ENCODE peak calls at places on chromosomes 13 and 19, in nine cellular contexts. S is RWPE1; M is NCI-H2171; B is transverse colon; U is lung; K is germinal center; Y is endodermal cell; J is activated CD8-positive, alpha-beta memory T cell treated with anti-CD3 and anti-CD28 coated beads for 24 hours; A is aorta. P is an unnamed sample.

GRCh38 chr19:47625650-47626049 is 16.7 kb downstream of the BICRA start:
- DNase-seq in J (no peak), M (no peak), A (no peak), Y (no peak), K (no peak), U (no peak), B (no peak), S (no peak), P (no peak)

GRCh38 chr19:862529-863304 is 3.3 kb downstream of the CFD start:
- DNase-seq in M (no peak), S (peak; percentile 63), Y (peak; percentile 95), U (peak; percentile 81), J (peak; percentile 90), B (peak; percentile 76), K (peak; percentile 84), A (peak; percentile 89), P (no peak)

GRCh38 chr19:1631557-1632100 is 20.8 kb downstream of the TCF3 start:
- DNase-seq in J (no peak), K (no peak), U (no peak), S (no peak), B (no peak), A (no peak), Y (no peak), M (no peak), P (no peak)

GRCh38 chr19:52190679-52191293 is 934 bp downstream of the PPP2R1A start:
- DNase-seq in A (peak; percentile 79), K (no peak), B (peak; percentile 55), S (no peak), U (peak; percentile 46), Y (peak; percentile 67), J (peak; percentile 58), M (no peak), P (peak; percentile 53)

GRCh38 chr13:90414691-90415596 is 932.5 kb upstream of the MIR17HG start:
- DNase-seq in B (no peak), M (no peak), K (no peak), S (peak; percentile 70), A (no peak), U (no peak), J (no peak), Y (peak; percentile 70), P (no peak)

GRCh38 chr13:52599037-52599852 is 43.0 kb upstream of the HNRNPA1L2 start:
- DNase-seq in B (no peak), S (peak; percentile 37), J (no peak), M (no peak), Y (no peak), A (no peak), U (no peak), K (no peak), P (peak; percentile 49)

GRCh38 chr19:3932931-3933810 is at the start of gene NMRK2:
- DNase-seq in M (peak; percentile 20), Y (peak; percentile 97), U (no peak), A (no peak), J (no peak), B (no peak), K (no peak), S (no peak), P (no peak)

GRCh38 chr13:32443111-32443510 is 15.2 kb upstream of the N4BP2L1 start:
- DNase-seq in A (no peak), K (peak; percentile 51), U (no peak), Y (no peak), J (no peak), B (peak; percentile 35), S (no peak), M (no peak), P (no peak)

GRCh38 chr19:33502991-33503790 is 18.4 kb downstream of the PEPD start:
- DNase-seq in B (no peak), J (no peak), Y (no peak), S (no peak), U (no peak), A (peak; percentile 49), K (no peak), M (no peak), P (no peak)

GRCh38 chr19:57642396-57643046 is 9.6 kb downstream of the ZNF211 start:
- DNase-seq in Y (no peak), K (no peak), M (peak; percentile 33), S (peak; percentile 36), J (no peak), A (no peak), B (no peak), U (no peak), P (no peak)

GRCh38 chr19:8481616-8482015 is 20.8 kb downstream of the PRAM1 start:
- DNase-seq in M (no peak), S (no peak), B (no peak), K (no peak), J (no peak), A (peak; percentile 61), U (no peak), Y (no peak), P (no peak)

GRCh38 chr19:41341669-41342490 is 11.8 kb downstream of the TGFB1 start:
- DNase-seq in Y (peak; percentile 72), A (no peak), J (no peak), M (no peak), U (no peak), K (no peak), S (no peak), B (peak; percentile 36), P (no peak)

GRCh38 chr19:6048808-6049405 is 61.4 kb downstream of the RFX2 start:
- DNase-seq in J (peak; percentile 88), S (peak; percentile 83), U (peak; percentile 78), A (peak; percentile 91), M (peak; percentile 75), K (peak; percentile 86), Y (peak; percentile 90), B (peak; percentile 83), P (peak; percentile 48)

GRCh38 chr13:95492044-95492801 is 60.3 kb upstream of the CLDN10 start:
- DNase-seq in S (no peak), A (no peak), M (peak; percentile 14), K (no peak), U (no peak), J (no peak), Y (peak; percentile 64), B (peak; percentile 90), P (no peak)

GRCh38 chr13:41268764-41269163 is 5.4 kb upstream of the MTRF1 start:
- DNase-seq in S (no peak), B (no peak), A (no peak), Y (no peak), K (no peak), J (no peak), U (no peak), M (no peak), P (peak; percentile 2)

GRCh38 chr19:18460313-18460712 is 22.4 kb upstream of the ISYNA1 start:
- DNase-seq in U (no peak), A (peak; percentile 95), Y (no peak), K (no peak), J (no peak), B (peak; percentile 66), S (peak; percentile 72), M (no peak), P (no peak)

GRCh38 chr13:75986818-75987217 is 350.7 kb downstream of the LMO7 start:
- DNase-seq in M (no peak), Y (no peak), J (no peak), K (peak; percentile 6), A (no peak), B (no peak), S (no peak), U (no peak), P (no peak)

GRCh38 chr13:25069911-25070310 is 26.0 kb upstream of the PABPC3 start:
- DNase-seq in Y (no peak), B (no peak), K (no peak), J (no peak), U (no peak), M (no peak), S (no peak), A (no peak), P (no peak)